ENCODE peak calls at places on chromosomes 6 and 20, in eight cellular contexts. G is left lung; Z is A549; J is heart left ventricle; R is heart right ventricle; V is hepatocyte; E is CD4-positive, alpha-beta T cell; A is lung. Q is an unnamed sample.

GRCh38 chr6:151269318-151269995 is 29.7 kb downstream of the AKAP12 start:
- DNase-seq in E (no peak), Z (peak), A (no peak), G (no peak), V (no peak), J (no peak), R (no peak), Q (no peak)

GRCh38 chr6:136085370-136086115 is 164.6 kb downstream of the MTFR2 start:
- DNase-seq in G (no peak), A (no peak), R (no peak), V (no peak), Z (no peak), E (no peak), J (no peak), Q (no peak)

GRCh38 chr6:7235712-7236311 is 77.2 kb downstream of the SSR1 start:
- DNase-seq in Z (no peak), A (no peak), E (no peak), J (no peak), V (no peak), R (no peak), G (no peak), Q (peak)

GRCh38 chr6:125477849-125478248 is 176.1 kb upstream of the HDDC2 start:
- DNase-seq in E (no peak), Z (no peak), J (no peak), R (no peak), V (no peak), A (no peak), G (no peak), Q (no peak)

GRCh38 chr6:132719736-132720448 is 6.0 kb upstream of the VNN1 start:
- DNase-seq in G (no peak), R (no peak), V (peak), J (no peak), Z (no peak), E (no peak), A (no peak), Q (no peak)

GRCh38 chr20:48329676-48330644 is 497.8 kb downstream of the PREX1 start:
- DNase-seq in E (no peak), J (no peak), A (no peak), Z (peak), G (no peak), V (no peak), R (no peak), Q (no peak)

GRCh38 chr6:159116343-159116742 is 52.9 kb upstream of the FNDC1 start:
- DNase-seq in A (no peak), V (no peak), J (no peak), R (no peak), G (peak), E (no peak), Z (no peak), Q (no peak)

GRCh38 chr20:35796556-35796955 is 24.7 kb downstream of the PHF20 start:
- DNase-seq in G (no peak), E (no peak), V (no peak), J (no peak), A (no peak), R (no peak), Z (no peak), Q (no peak)

GRCh38 chr20:58598271-58599015 is 52.6 kb upstream of the STX16 start:
- DNase-seq in G (no peak), Z (no peak), A (no peak), V (peak), R (no peak), E (no peak), J (no peak), Q (no peak)

GRCh38 chr6:112562348-112563220 is 215.5 kb downstream of the RFPL4B start:
- DNase-seq in R (no peak), J (no peak), V (peak), G (no peak), A (no peak), E (no peak), Z (no peak), Q (no peak)

GRCh38 chr20:48773837-48774418 is 53.9 kb downstream of the PREX1 start:
- DNase-seq in Z (no peak), A (no peak), E (no peak), G (peak), J (no peak), R (no peak), V (no peak), Q (no peak)

GRCh38 chr20:32536861-32537656 is 48.1 kb downstream of the NOL4L start:
- DNase-seq in R (no peak), J (no peak), V (peak), A (peak), G (peak), E (peak), Z (no peak), Q (peak)

DNA sequence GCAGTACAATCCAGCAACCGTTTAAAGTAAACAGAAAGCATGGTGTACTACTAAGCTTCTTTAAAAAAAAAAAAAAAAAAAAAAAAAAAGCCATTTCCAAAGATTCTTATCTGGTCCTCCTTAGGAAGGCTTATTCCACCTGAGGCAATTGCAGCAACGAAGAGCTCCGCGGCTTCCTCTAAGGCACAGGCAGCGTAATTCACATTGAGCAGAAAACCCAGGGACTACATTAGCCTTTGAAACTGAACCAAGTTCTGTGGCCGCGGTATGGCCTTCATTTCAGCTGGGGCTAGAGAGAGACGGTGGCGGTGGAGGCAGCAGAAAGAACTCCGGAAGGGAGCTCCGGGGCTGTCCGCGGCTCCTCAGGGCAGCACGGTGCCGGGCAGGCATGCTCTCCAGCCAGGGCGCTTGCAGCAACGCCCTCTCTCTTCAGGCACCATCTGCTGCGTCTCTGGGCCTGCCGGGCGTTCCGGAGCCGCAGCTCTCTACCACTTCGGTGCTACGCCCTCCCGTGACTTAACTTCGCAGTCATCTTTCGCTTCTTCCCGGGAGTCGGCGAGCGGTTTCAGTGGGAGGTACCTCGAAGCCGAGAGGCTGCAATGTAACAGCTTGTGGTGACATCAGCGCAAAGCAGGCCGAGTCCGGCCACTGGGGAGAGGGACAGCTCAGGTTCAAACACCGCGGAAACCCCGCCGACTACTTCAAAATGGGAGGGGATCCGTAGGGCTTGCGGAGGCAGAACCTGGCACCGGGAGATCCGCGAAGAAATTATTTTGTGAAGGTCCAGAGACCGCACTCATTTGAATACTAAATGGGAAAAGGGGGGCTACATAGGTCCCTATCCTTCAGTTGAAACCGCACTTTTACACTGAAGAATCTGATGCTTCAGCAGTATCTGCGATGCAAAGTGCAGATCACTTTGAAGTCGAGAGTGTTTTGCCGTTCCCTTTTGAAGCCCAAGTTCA is 100.0 kb downstream of the DST start:
- DNase-seq in J (peak), Z (peak), R (peak), E (peak), A (peak), G (peak), V (peak), Q (peak)
- TF ChIP-seq CTCF in J (peak), Z (no peak), R (peak), E (no peak), A (no peak), G (no peak), V (no peak), Q (peak)

GRCh38 chr6:157035576-157035975 is 258.4 kb downstream of the ARID1B start:
- DNase-seq in R (no peak), J (no peak), A (no peak), V (no peak), G (no peak), E (no peak), Z (no peak), Q (no peak)
- H3K27ac ChIP-seq in R (no peak), J (no peak), A (no peak), V (peak), G (peak), E (no peak), Z (no peak), Q (no peak)

DNA sequence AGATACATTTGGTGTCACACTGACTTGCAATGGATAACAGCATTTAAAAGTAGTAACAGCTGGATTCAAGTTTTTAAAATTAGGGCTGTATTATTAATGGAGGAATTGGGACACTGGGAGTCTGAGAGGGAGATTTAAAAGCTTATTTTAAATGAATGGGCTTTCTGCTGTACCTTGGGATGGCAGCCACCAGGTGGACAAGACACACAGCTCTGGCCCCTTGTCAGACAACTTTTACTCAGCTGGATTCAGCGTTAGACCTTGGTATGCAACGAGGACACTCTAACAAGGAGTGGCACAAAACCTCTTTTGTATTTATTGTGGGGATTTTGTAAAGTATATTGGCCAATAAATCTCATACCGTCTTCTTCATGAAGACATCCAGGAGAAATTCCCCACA is 105.8 kb downstream of the LCA5 start:
- DNase-seq in G (no peak), J (no peak), R (no peak), E (no peak), A (no peak), Z (peak), V (peak), Q (no peak)
- TF ChIP-seq CTCF in G (no peak), J (no peak), R (no peak), E (no peak), A (no peak), Z (no peak), V (peak), Q (no peak)

DNA sequence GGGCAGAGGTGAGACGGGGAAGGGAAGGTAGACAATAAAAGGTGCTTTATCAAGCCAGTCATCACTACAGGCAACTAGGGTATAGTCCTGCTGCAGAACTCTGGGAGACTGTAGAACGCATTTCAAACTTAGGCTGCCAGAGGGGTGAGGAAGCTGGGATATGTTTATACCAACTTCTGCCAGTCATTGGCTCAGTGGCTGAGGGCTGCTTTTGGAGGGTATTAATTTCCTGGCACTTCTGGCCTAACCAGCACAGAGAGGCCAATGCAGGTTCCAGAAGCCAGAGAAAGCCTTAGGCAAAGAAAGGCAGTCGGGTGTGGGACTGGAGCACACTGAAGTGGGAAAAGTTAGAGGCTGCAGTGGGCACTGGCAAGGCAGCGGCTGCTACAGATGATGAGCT is 3.9 kb upstream of the CPNE5 start:
- DNase-seq in A (no peak), J (no peak), E (no peak), V (no peak), Z (no peak), R (no peak), G (no peak), Q (no peak)
- H3K27ac ChIP-seq in A (no peak), J (peak), E (no peak), V (no peak), Z (no peak), R (peak), G (no peak), Q (no peak)

GRCh38 chr6:155710704-155711103 is 255.1 kb upstream of the NOX3 start:
- DNase-seq in G (no peak), A (no peak), R (no peak), J (no peak), Z (no peak), V (no peak), E (no peak), Q (no peak)

GRCh38 chr6:155709262-155709661 is 253.6 kb upstream of the NOX3 start:
- DNase-seq in R (no peak), Z (no peak), V (no peak), G (no peak), J (no peak), E (no peak), A (no peak), Q (no peak)

GRCh38 chr6:155706806-155707205 is 251.2 kb upstream of the NOX3 start:
- DNase-seq in G (no peak), V (no peak), A (no peak), Z (no peak), R (no peak), E (no peak), J (no peak), Q (no peak)

GRCh38 chr6:155708100-155708499 is 252.5 kb upstream of the NOX3 start:
- DNase-seq in Z (no peak), A (no peak), V (no peak), J (no peak), G (no peak), E (no peak), R (no peak), Q (no peak)

DNA sequence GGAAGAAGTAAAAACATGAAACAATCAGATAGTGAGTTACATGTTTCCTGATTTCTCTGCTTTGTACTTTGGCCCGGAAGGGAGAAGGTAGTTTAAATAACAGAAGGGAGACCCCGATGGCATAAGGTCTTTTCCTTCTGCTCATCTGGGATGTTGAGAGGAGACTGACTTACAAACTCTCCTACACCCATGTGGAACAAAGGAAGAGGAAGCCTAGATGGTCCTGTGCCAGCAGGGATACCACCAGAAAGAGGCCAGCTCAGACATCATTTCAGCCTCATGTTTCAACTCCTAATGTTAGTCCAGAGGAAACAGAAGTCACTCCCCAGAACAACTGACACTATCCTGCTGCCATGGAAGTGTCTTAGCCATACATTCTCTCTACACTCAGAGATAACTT is 250.7 kb upstream of the NOX3 start:
- DNase-seq in Z (no peak), A (no peak), G (no peak), J (no peak), E (no peak), R (no peak), V (no peak), Q (no peak)
- TF ChIP-seq CTCF in Z (no peak), A (no peak), G (no peak), J (no peak), E (no peak), R (no peak), V (no peak), Q (no peak)

DNA sequence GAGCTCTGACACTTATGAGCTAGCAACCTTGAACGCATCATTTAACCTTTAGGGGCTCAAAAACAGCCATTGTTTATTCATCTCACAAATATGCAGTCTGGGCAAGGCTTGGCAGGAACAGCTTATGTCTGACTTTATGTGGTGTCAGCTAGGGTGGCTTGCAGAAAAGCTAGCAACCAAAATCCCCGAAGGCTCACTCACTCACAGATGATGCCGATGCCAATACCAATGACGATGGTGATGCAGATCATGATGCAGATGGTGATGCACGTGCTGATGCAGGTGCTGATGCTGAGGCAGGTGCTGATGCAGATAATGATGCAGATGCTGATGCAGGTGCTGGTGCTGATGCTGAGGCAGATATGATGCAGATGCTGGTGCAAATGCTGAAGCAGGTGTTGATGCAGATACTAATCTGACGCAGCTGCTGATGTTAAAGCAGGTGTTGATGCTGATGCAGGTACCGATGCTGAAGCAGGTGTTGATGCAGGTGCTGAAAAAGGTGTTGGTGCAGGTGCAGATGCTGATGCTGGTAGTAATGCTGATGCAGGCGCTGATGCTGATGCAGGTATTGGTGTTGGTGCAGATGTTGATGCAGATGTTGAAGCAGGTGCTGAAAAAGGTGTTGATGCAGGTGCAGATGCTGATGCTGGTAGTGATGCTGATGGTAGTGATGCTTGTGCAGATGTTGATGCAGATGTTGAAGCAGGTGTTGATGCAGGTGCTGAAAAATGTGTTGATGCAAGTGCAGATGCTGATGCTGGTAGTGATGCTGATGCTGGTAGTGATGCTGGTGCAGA is 195.6 kb downstream of the NFATC2 start:
- DNase-seq in G (no peak), A (no peak), E (no peak), J (no peak), Z (peak), V (no peak), R (no peak), Q (peak)
- H3K27ac ChIP-seq in G (no peak), A (no peak), E (no peak), J (no peak), Z (peak), V (no peak), R (no peak), Q (peak)

DNA sequence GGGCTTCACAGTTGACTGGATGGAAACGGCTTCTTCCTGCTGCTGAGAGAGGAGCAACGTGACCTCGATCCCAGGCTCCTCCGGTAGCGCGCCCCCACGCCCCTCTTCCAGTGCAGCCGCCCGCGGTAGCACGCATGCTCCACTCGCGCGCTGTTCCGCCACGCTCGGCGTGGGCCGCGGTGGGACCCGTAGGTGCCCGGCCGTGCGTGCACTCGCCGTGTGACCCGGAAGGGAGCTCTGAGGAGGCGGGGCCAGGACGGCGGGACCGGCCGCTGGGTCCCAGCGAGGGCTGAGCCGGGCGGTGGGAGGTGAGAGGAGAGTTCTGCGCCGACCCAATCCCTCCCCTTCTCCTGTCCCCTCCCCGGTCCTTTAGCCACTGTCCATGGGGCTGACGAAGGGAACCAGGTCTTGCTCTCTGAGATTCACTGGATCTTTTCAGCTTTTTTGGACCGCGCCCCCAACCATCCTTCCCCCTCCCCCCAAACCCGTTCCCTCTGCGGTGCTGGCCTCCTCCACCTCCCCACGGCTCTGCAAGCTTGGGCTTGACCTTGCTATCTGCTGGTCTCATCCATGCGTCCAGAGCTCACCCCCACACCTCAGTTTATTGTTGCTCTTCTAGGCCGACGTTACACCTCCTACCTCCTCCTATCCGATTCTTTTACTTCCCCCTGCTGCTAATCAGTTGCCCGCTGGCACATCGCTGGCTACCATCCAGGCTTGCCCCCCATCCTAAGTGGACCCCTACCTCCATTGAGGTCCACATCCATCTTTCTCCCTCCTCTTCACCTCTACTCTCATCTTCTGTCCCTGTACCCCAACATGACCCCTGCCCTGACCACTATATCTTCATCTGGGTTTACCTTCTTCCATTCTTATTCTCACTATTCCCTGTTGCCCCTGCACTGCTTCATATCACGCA is at the start of gene CUL9:
- DNase-seq in A (peak), Z (peak), V (peak), R (peak), E (peak), J (peak), G (peak), Q (peak)
- TF ChIP-seq CTCF in A (no peak), Z (no peak), V (no peak), R (no peak), E (no peak), J (no peak), G (no peak), Q (no peak)

GRCh38 chr20:22389836-22390542 is 194.4 kb downstream of the FOXA2 start:
- DNase-seq in V (peak), Z (peak), G (peak), A (peak), E (no peak), J (no peak), R (no peak), Q (peak)
- H3K27ac ChIP-seq in V (no peak), Z (peak), G (no peak), A (peak), E (no peak), J (no peak), R (no peak), Q (peak)

GRCh38 chr6:169213814-169214520 is 39.7 kb downstream of the THBS2 start:
- DNase-seq in R (no peak), A (peak), Z (no peak), G (no peak), J (no peak), E (no peak), V (no peak), Q (no peak)

GRCh38 chr6:169212897-169213813 is 40.5 kb downstream of the THBS2 start:
- DNase-seq in R (peak), V (peak), Z (peak), E (peak), A (peak), G (peak), J (peak), Q (peak)

GRCh38 chr6:169217972-169218371 is 35.7 kb downstream of the THBS2 start:
- DNase-seq in V (no peak), A (no peak), G (no peak), J (no peak), R (no peak), E (no peak), Z (no peak), Q (no peak)

GRCh38 chr6:169216830-169217229 is 36.8 kb downstream of the THBS2 start:
- DNase-seq in E (no peak), Z (no peak), J (no peak), R (no peak), G (no peak), A (no peak), V (no peak), Q (no peak)

DNA sequence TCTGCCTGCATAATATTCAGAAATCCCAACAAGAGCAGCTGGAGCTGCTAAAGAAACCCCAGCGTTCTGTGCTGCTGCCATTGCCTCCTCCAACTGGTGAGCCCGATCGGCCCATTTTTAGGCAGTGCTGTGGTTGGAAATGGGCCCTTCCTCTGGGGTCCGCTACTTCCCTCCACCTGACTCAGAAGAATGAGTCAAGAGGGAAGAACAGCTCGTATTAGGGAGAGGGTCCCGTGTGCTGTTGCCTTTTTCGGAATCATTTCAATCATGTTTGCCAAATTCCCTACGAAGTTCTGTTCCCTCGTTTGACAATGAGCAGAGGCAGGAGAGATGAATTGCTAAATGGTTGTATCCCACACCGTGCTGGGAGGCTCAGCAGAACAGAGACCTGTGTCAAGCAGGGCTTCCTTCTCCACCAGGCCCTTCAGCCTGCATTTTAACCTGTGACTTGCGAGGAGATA is 38.4 kb downstream of the THBS2 start:
- DNase-seq in G (no peak), R (no peak), A (peak), J (no peak), V (no peak), E (no peak), Z (no peak), Q (no peak)
- TF ChIP-seq CTCF in G (no peak), R (no peak), A (no peak), J (no peak), V (no peak), E (no peak), Z (no peak), Q (no peak)